ENCODE peak calls at places on chromosomes 6 and 20, in six cellular contexts. C is GM12891, K is H1, T is GM12878, D is K562, S is HepG2. N is an unnamed sample.

GRCh38 chr20:50320910-50321796 is 130.5 kb downstream of the CEBPB start:
- DNase-seq in C (no peak), K (peak), T (no peak), D (peak), S (peak), N (no peak)

GRCh38 chr6:168181776-168182765 is 103.1 kb upstream of the FRMD1 start:
- DNase-seq in C (no peak), K (no peak), T (no peak), D (no peak), S (no peak), N (no peak)

GRCh38 chr6:169808608-169808967 is 57.2 kb downstream of the ERMARD start:
- DNase-seq in C (no peak), K (no peak), T (no peak), D (no peak), S (no peak), N (no peak)

GRCh38 chr6:1240766-1241165 is 71.1 kb upstream of the FOXQ1 start:
- DNase-seq in C (no peak), K (no peak), T (no peak), D (no peak), S (no peak), N (no peak)

GRCh38 chr6:67885081-67886033 is 749.7 kb upstream of the ADGRB3 start:
- DNase-seq in C (no peak), K (no peak), T (no peak), D (no peak), S (no peak), N (no peak)

GRCh38 chr6:142356271-142356938 is 54.6 kb downstream of the ADGRG6 start:
- DNase-seq in C (no peak), K (no peak), T (no peak), D (no peak), S (no peak), N (no peak)

GRCh38 chr6:20477485-20477884 is 56.8 kb upstream of the CDKAL1 start:
- DNase-seq in C (no peak), K (no peak), T (no peak), D (no peak), S (no peak), N (no peak)

GRCh38 chr6:125839471-125839870 is 48.7 kb downstream of the NCOA7 start:
- DNase-seq in C (no peak), K (no peak), T (no peak), D (no peak), S (no peak), N (no peak)

GRCh38 chr6:41371461-41371991 is 36.1 kb downstream of the NCR2 start:
- DNase-seq in C (no peak), K (no peak), T (no peak), D (no peak), S (no peak), N (no peak)

GRCh38 chr20:24804481-24805206 is 144.4 kb upstream of the CST7 start:
- DNase-seq in C (no peak), K (no peak), T (no peak), D (no peak), S (no peak), N (no peak)

GRCh38 chr6:109073344-109074235 is 21.1 kb downstream of the SESN1 start:
- DNase-seq in C (no peak), K (no peak), T (no peak), D (peak), S (peak), N (no peak)

GRCh38 chr20:34562643-34563042 is 4.1 kb downstream of the MAP1LC3A start:
- DNase-seq in C (no peak), K (no peak), T (no peak), D (peak), S (peak), N (no peak)

GRCh38 chr6:148183776-148184175 is 158.9 kb upstream of the SASH1 start:
- DNase-seq in C (no peak), K (no peak), T (no peak), D (no peak), S (no peak), N (no peak)

GRCh38 chr20:32019156-32019510 is 8.9 kb downstream of the CCM2L start:
- DNase-seq in C (no peak), K (no peak), T (no peak), D (peak), S (no peak), N (no peak)

GRCh38 chr20:44967207-44967807 is 995 bp downstream of the STK4 start:
- DNase-seq in C (no peak), K (no peak), T (no peak), D (no peak), S (peak), N (no peak)

GRCh38 chr6:36114798-36115408 is 15.4 kb upstream of the MAPK13 start:
- DNase-seq in C (no peak), K (no peak), T (peak), D (no peak), S (no peak), N (no peak)

GRCh38 chr6:52820198-52820597 is 16.6 kb upstream of the GSTA1 start:
- DNase-seq in C (no peak), K (no peak), T (no peak), D (no peak), S (no peak), N (no peak)

GRCh38 chr20:62252342-62252966 is 14.1 kb downstream of the OSBPL2 start:
- DNase-seq in C (no peak), K (no peak), T (no peak), D (no peak), S (no peak), N (no peak)

GRCh38 chr6:156599367-156599766 is 177.8 kb upstream of the ARID1B start:
- DNase-seq in C (no peak), K (no peak), T (no peak), D (no peak), S (no peak), N (no peak)

GRCh38 chr20:33672426-33673114 is 1.7 kb downstream of the NECAB3 start:
- DNase-seq in C (no peak), K (no peak), T (no peak), D (peak), S (no peak), N (no peak)

GRCh38 chr6:89117285-89118108 is at the start of gene SRSF12:
- DNase-seq in C (peak), K (no peak), T (no peak), D (no peak), S (no peak), N (peak)

GRCh38 chr20:35237486-35237885 is 11.0 kb downstream of the MMP24 start:
- DNase-seq in C (no peak), K (no peak), T (no peak), D (no peak), S (no peak), N (no peak)

GRCh38 chr20:58867211-58867610 is 14.7 kb downstream of the GNAS start:
- DNase-seq in C (no peak), K (no peak), T (no peak), D (no peak), S (no peak), N (no peak)

GRCh38 chr20:15378151-15378550 is 1040.7 kb upstream of the FLRT3 start:
- DNase-seq in C (no peak), K (no peak), T (no peak), D (no peak), S (no peak), N (no peak)

GRCh38 chr6:41460742-41461336 is 85.3 kb upstream of the FOXP4 start:
- DNase-seq in C (no peak), K (no peak), T (no peak), D (peak), S (no peak), N (no peak)

GRCh38 chr6:6080975-6081374 is 74.2 kb upstream of the NRN1 start:
- DNase-seq in C (no peak), K (no peak), T (no peak), D (no peak), S (no peak), N (no peak)

GRCh38 chr6:42988486-42989020 is 4.2 kb downstream of the PPP2R5D start:
- DNase-seq in C (no peak), K (no peak), T (no peak), D (no peak), S (no peak), N (no peak)

GRCh38 chr20:50582591-50583234 is 72.5 kb downstream of the PTPN1 start:
- DNase-seq in C (no peak), K (no peak), T (no peak), D (no peak), S (no peak), N (no peak)

GRCh38 chr20:34544109-34544793 is 14.3 kb upstream of the MAP1LC3A start:
- DNase-seq in C (no peak), K (no peak), T (no peak), D (no peak), S (no peak), N (no peak)

GRCh38 chr6:10256113-10256690 is 158.7 kb downstream of the TFAP2A start:
- DNase-seq in C (no peak), K (no peak), T (no peak), D (peak), S (no peak), N (peak)

GRCh38 chr6:41570270-41570615 is 24.1 kb downstream of the FOXP4 start:
- DNase-seq in C (no peak), K (no peak), T (no peak), D (no peak), S (no peak), N (no peak)

GRCh38 chr6:150069707-150070106 is 786 bp upstream of the ULBP3 start:
- DNase-seq in C (no peak), K (no peak), T (no peak), D (no peak), S (no peak), N (no peak)

GRCh38 chr6:24951831-24952299 is 16.1 kb upstream of the RIPOR2 start:
- DNase-seq in C (no peak), K (no peak), T (no peak), D (no peak), S (no peak), N (no peak)

GRCh38 chr20:48739395-48740268 is 88.2 kb downstream of the PREX1 start:
- DNase-seq in C (no peak), K (no peak), T (no peak), D (no peak), S (no peak), N (no peak)

GRCh38 chr6:112626468-112627082 is 279.4 kb downstream of the RFPL4B start:
- DNase-seq in C (no peak), K (no peak), T (no peak), D (no peak), S (peak), N (no peak)

GRCh38 chr6:76683985-76684384 is 611.5 kb upstream of the IMPG1 start:
- DNase-seq in C (no peak), K (no peak), T (no peak), D (no peak), S (no peak), N (no peak)

GRCh38 chr6:45472383-45472782 is 94.6 kb upstream of the SUPT3H start:
- DNase-seq in C (no peak), K (no peak), T (no peak), D (no peak), S (no peak), N (no peak)

GRCh38 chr6:110562316-110562915 is 86.0 kb upstream of the SLC22A16 start:
- DNase-seq in C (no peak), K (no peak), T (no peak), D (no peak), S (no peak), N (no peak)

GRCh38 chr6:33683576-33684427 is 27.7 kb downstream of the UQCC2 start:
- DNase-seq in C (no peak), K (no peak), T (no peak), D (no peak), S (no peak), N (no peak)

DNA sequence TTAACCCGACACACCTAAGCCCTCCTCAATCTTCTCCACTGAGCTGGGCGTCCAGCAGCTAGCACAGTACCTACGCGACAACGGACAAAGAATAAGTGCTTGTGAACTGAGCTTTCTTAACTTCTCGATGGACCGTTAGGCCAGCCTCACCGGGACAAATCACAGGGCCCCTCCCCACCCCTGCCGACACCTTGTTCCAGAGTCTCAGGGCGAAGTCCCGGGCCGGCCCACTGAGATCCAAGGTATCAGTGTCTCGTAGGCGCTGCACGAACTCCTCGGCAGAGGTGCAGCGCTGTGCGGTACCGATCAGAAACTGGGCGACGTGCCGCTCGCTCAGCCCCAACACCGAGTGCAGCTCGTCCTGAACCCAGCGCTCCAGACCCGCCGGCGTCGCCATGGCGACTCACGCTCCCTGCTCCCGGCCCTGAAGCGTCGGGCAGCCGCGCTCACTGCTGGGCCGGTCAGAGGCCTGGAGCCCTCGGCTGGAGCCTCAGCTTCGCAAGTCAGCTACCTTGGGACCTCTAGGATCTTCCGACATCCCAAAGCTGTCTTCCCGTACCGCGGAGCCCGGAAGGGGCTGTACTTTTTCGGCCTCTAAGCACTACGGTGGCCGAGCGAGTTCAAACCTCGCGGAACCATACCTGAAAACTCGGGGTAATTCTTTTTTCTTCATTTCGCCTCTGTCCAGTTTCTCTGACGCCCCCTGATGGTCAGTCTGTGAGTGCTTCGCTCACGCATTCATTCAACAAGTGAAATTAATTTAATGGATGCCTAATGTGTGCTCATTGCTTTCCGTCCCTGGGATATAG is at the start of gene DHX16:
- DNase-seq in C (peak), K (peak), T (peak), D (peak), S (peak), N (peak)
- TF ChIP-seq POLR2A in C (peak), K (no peak), T (peak), D (peak), S (peak), N (peak)

GRCh38 chr6:31740397-31741223 is 805 bp downstream of the MSH5 start:
- DNase-seq in C (no peak), K (no peak), T (no peak), D (no peak), S (no peak), N (peak)
- TF ChIP-seq POLR2AphosphoS5 in C (no peak), K (no peak), T (no peak), D (no peak), S (no peak), N (no peak)

GRCh38 chr6:63716169-63716568 is 80.6 kb downstream of the PHF3 start:
- DNase-seq in C (no peak), K (no peak), T (no peak), D (no peak), S (no peak), N (no peak)

GRCh38 chr6:63709148-63709547 is 73.5 kb downstream of the PHF3 start:
- DNase-seq in C (no peak), K (no peak), T (no peak), D (no peak), S (peak), N (no peak)

GRCh38 chr6:63714091-63714490 is 78.5 kb downstream of the PHF3 start:
- DNase-seq in C (no peak), K (no peak), T (no peak), D (no peak), S (no peak), N (no peak)

GRCh38 chr6:63708631-63709030 is 73.0 kb downstream of the PHF3 start:
- DNase-seq in C (no peak), K (no peak), T (no peak), D (no peak), S (no peak), N (no peak)

GRCh38 chr6:63713332-63713731 is 77.7 kb downstream of the PHF3 start:
- DNase-seq in C (no peak), K (no peak), T (no peak), D (no peak), S (no peak), N (no peak)
- TF ChIP-seq TAF1 in C (no peak), K (no peak), T (no peak), D (no peak), S (no peak), N (no peak)

DNA sequence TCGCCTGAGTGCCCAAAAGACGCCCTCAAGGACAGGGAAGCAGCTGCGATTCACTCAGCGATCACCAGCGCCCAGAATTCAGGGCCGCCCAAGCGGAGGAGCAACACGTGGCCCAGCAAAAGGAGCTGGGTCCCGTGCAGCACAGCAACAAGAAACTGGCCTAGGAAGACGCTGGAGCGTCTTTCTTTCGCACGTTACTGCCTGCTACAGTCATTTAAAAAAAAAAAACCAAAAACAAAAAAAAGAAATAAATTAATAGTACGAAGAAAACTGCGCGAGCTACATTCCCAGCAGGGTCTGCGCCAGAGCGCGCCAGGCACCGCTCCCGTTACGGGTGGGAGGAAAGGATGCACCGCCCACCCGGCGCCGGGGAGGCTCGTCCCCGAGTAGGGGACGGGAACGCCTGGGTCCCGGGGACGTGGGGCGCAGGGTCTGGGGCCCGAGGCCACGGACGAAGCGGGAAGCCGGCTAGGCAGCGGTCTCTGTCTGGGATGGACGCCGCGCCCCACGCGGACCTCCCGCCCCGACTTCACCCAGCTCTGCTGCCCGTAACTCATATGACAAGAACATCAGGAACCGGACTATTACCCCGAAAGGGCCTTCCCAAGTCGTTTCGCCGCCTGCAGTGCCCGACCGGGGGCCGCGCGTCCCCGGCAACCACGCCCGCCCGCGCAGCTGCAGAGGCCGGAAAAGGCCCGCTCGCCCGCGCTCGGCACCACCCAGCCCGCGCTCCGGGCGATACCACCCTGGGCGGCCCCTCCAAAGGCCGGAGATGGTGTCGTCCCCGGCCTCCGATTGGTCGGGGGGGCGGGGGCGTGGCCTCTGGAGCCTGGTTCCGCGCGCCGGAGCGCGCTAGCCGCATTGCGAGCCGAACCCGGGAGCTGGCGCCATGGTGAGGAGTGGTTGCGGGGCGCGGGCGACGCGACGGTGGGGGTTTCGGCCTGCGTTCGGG is at the start of gene NOP56:
- DNase-seq in C (peak), K (peak), T (peak), D (peak), S (peak), N (peak)
- TF ChIP-seq POLR2A in C (peak), K (peak), T (peak), D (peak), S (peak), N (peak)

GRCh38 chr20:12775041-12775440 is 233.7 kb upstream of the SPTLC3 start:
- DNase-seq in C (no peak), K (no peak), T (no peak), D (no peak), S (no peak), N (no peak)
- TF ChIP-seq POLR2AphosphoS5 in C (no peak), K (no peak), T (no peak), D (no peak), S (no peak), N (no peak)